ENCODE peak calls at places on chromosomes 12 and 14, in six cellular contexts. One of them, this sample, is unnamed.

GRCh38 chr12:55797068-55797467 is 20.5 kb downstream of the SARNP start:
- DNase-seq in NCI-H1092 treated with DMSO at 0.1 percent for 48 hours: no peak
- DNase-seq in CD8-positive, alpha-beta memory T cell: no peak
- DNase-seq in AG08396: peak
- DNase-seq in suprapubic skin: no peak
- DNase-seq in Kasumi-1: peak
- DNase-seq in this sample: peak

GRCh38 chr12:53268009-53268636 is at the start of gene ESPL1:
- DNase-seq in AG08396: peak
- DNase-seq in suprapubic skin: no peak
- DNase-seq in NCI-H1092 treated with DMSO at 0.1 percent for 48 hours: peak
- DNase-seq in Kasumi-1: peak
- DNase-seq in CD8-positive, alpha-beta memory T cell: peak
- DNase-seq in this sample: peak

GRCh38 chr12:112792306-112792705 is 758 bp downstream of the RPH3A start:
- DNase-seq in suprapubic skin: no peak
- DNase-seq in NCI-H1092 treated with DMSO at 0.1 percent for 48 hours: peak
- DNase-seq in CD8-positive, alpha-beta memory T cell: no peak
- DNase-seq in AG08396: no peak
- DNase-seq in Kasumi-1: no peak
- DNase-seq in this sample: no peak

GRCh38 chr12:44589697-44590096 is 286.4 kb downstream of the NELL2 start:
- DNase-seq in NCI-H1092 treated with DMSO at 0.1 percent for 48 hours: no peak
- DNase-seq in Kasumi-1: no peak
- DNase-seq in AG08396: no peak
- DNase-seq in CD8-positive, alpha-beta memory T cell: no peak
- DNase-seq in suprapubic skin: no peak
- DNase-seq in this sample: no peak

GRCh38 chr12:27521066-27521465 is 2.9 kb upstream of the PPFIBP1 start:
- DNase-seq in suprapubic skin: no peak
- DNase-seq in CD8-positive, alpha-beta memory T cell: no peak
- DNase-seq in Kasumi-1: no peak
- DNase-seq in AG08396: peak
- DNase-seq in NCI-H1092 treated with DMSO at 0.1 percent for 48 hours: peak
- DNase-seq in this sample: peak

GRCh38 chr14:63027719-63028118 is 17.5 kb downstream of the KCNH5 start:
- DNase-seq in Kasumi-1: no peak
- DNase-seq in suprapubic skin: no peak
- DNase-seq in CD8-positive, alpha-beta memory T cell: no peak
- DNase-seq in AG08396: no peak
- DNase-seq in NCI-H1092 treated with DMSO at 0.1 percent for 48 hours: no peak
- DNase-seq in this sample: no peak

GRCh38 chr14:75427126-75427481 is 718 bp upstream of the JDP2 start:
- DNase-seq in suprapubic skin: peak
- DNase-seq in CD8-positive, alpha-beta memory T cell: no peak
- DNase-seq in AG08396: no peak
- DNase-seq in NCI-H1092 treated with DMSO at 0.1 percent for 48 hours: no peak
- DNase-seq in Kasumi-1: no peak
- DNase-seq in this sample: no peak

GRCh38 chr14:87468531-87468930 is 524.5 kb downstream of the GALC start:
- DNase-seq in CD8-positive, alpha-beta memory T cell: no peak
- DNase-seq in AG08396: no peak
- DNase-seq in NCI-H1092 treated with DMSO at 0.1 percent for 48 hours: no peak
- DNase-seq in suprapubic skin: no peak
- DNase-seq in Kasumi-1: no peak
- DNase-seq in this sample: no peak

GRCh38 chr14:55028066-55028465 is 1.0 kb downstream of the SOCS4 start:
- DNase-seq in CD8-positive, alpha-beta memory T cell: no peak
- DNase-seq in suprapubic skin: no peak
- DNase-seq in NCI-H1092 treated with DMSO at 0.1 percent for 48 hours: peak
- DNase-seq in Kasumi-1: no peak
- DNase-seq in AG08396: no peak
- DNase-seq in this sample: no peak

GRCh38 chr12:6646276-6647082 is 753 bp downstream of the ACRBP start:
- DNase-seq in AG08396: no peak
- DNase-seq in NCI-H1092 treated with DMSO at 0.1 percent for 48 hours: no peak
- DNase-seq in CD8-positive, alpha-beta memory T cell: no peak
- DNase-seq in suprapubic skin: no peak
- DNase-seq in Kasumi-1: no peak
- DNase-seq in this sample: no peak

GRCh38 chr14:63224196-63224595 is 20.0 kb downstream of the RHOJ start:
- DNase-seq in Kasumi-1: no peak
- DNase-seq in AG08396: no peak
- DNase-seq in NCI-H1092 treated with DMSO at 0.1 percent for 48 hours: no peak
- DNase-seq in suprapubic skin: no peak
- DNase-seq in CD8-positive, alpha-beta memory T cell: no peak
- DNase-seq in this sample: no peak

GRCh38 chr14:32375663-32376062 is 46.6 kb downstream of the AKAP6 start:
- DNase-seq in suprapubic skin: no peak
- DNase-seq in CD8-positive, alpha-beta memory T cell: no peak
- DNase-seq in AG08396: no peak
- DNase-seq in NCI-H1092 treated with DMSO at 0.1 percent for 48 hours: no peak
- DNase-seq in Kasumi-1: no peak
- DNase-seq in this sample: no peak

GRCh38 chr12:9794484-9795063 is 32.7 kb upstream of the KLRF1 start:
- DNase-seq in NCI-H1092 treated with DMSO at 0.1 percent for 48 hours: no peak
- DNase-seq in Kasumi-1: no peak
- DNase-seq in AG08396: no peak
- DNase-seq in CD8-positive, alpha-beta memory T cell: peak
- DNase-seq in suprapubic skin: no peak
- DNase-seq in this sample: no peak

GRCh38 chr14:92729632-92730358 is 18.6 kb downstream of the LGMN start:
- DNase-seq in Kasumi-1: peak
- DNase-seq in NCI-H1092 treated with DMSO at 0.1 percent for 48 hours: no peak
- DNase-seq in suprapubic skin: no peak
- DNase-seq in CD8-positive, alpha-beta memory T cell: no peak
- DNase-seq in AG08396: peak
- DNase-seq in this sample: no peak

GRCh38 chr14:93954900-93955891 is 21.2 kb downstream of the ASB2 start:
- DNase-seq in suprapubic skin: no peak
- DNase-seq in AG08396: no peak
- DNase-seq in NCI-H1092 treated with DMSO at 0.1 percent for 48 hours: no peak
- DNase-seq in CD8-positive, alpha-beta memory T cell: peak
- DNase-seq in Kasumi-1: peak
- DNase-seq in this sample: peak

GRCh38 chr14:72573725-72574426 is 320.0 kb downstream of the DPF3 start:
- DNase-seq in CD8-positive, alpha-beta memory T cell: no peak
- DNase-seq in suprapubic skin: no peak
- DNase-seq in AG08396: peak
- DNase-seq in Kasumi-1: no peak
- DNase-seq in NCI-H1092 treated with DMSO at 0.1 percent for 48 hours: no peak
- DNase-seq in this sample: no peak

This sample was measured in pons.